ENCODE peak calls at places on chromosomes 2 and 18, in seven cellular contexts. One of them, this sample, is unnamed.
A peak's percentile ranks its signal among the peaks of the same experiment; 100 is the strongest.

GRCh38 chr2:95376311-95377215 is 25.9 kb upstream of the FAHD2A start:
- DNase-seq in GM23338: no peak
- DNase-seq in hepatocyte: no peak
- DNase-seq in heart right ventricle: no peak
- DNase-seq in adrenal gland: peak; percentile 4
- DNase-seq in A549: no peak
- DNase-seq in OCI-LY7: no peak
- DNase-seq in this sample: no peak

GRCh38 chr2:20012282-20013060 is at the start of gene MATN3:
- DNase-seq in GM23338: peak; percentile 84
- DNase-seq in hepatocyte: peak; percentile 56
- DNase-seq in heart right ventricle: no peak
- DNase-seq in adrenal gland: peak; percentile 44
- DNase-seq in A549: peak; percentile 59
- DNase-seq in OCI-LY7: no peak
- DNase-seq in this sample: peak; percentile 55

GRCh38 chr18:31438402-31438801 is 9.1 kb upstream of the DSG3 start:
- DNase-seq in GM23338: no peak
- DNase-seq in hepatocyte: no peak
- DNase-seq in heart right ventricle: no peak
- DNase-seq in adrenal gland: no peak
- DNase-seq in A549: no peak
- DNase-seq in OCI-LY7: no peak
- DNase-seq in this sample: no peak

GRCh38 chr2:226649871-226650660 is 149.6 kb downstream of the IRS1 start:
- DNase-seq in GM23338: peak; percentile 78
- DNase-seq in hepatocyte: peak; percentile 85
- DNase-seq in heart right ventricle: peak; percentile 84
- DNase-seq in adrenal gland: peak; percentile 77
- DNase-seq in A549: peak; percentile 87
- DNase-seq in OCI-LY7: no peak
- DNase-seq in this sample: peak; percentile 82

GRCh38 chr2:12857891-12858290 is 141.2 kb downstream of the TRIB2 start:
- DNase-seq in GM23338: no peak
- DNase-seq in hepatocyte: no peak
- DNase-seq in heart right ventricle: no peak
- DNase-seq in adrenal gland: no peak
- DNase-seq in A549: no peak
- DNase-seq in OCI-LY7: no peak
- DNase-seq in this sample: no peak

GRCh38 chr2:190099890-190100289 is 37.4 kb upstream of the MSTN start:
- DNase-seq in GM23338: no peak
- DNase-seq in hepatocyte: peak; percentile 15
- DNase-seq in heart right ventricle: no peak
- DNase-seq in adrenal gland: no peak
- DNase-seq in A549: no peak
- DNase-seq in OCI-LY7: no peak
- DNase-seq in this sample: no peak

GRCh38 chr18:21714472-21714871 is 9.9 kb upstream of the ABHD3 start:
- DNase-seq in GM23338: no peak
- DNase-seq in hepatocyte: no peak
- DNase-seq in heart right ventricle: no peak
- DNase-seq in adrenal gland: no peak
- DNase-seq in A549: no peak
- DNase-seq in OCI-LY7: no peak
- DNase-seq in this sample: no peak

GRCh38 chr18:3952031-3952430 is 502.1 kb downstream of the TGIF1 start:
- DNase-seq in GM23338: no peak
- DNase-seq in hepatocyte: no peak
- DNase-seq in heart right ventricle: no peak
- DNase-seq in adrenal gland: no peak
- DNase-seq in A549: no peak
- DNase-seq in OCI-LY7: no peak
- DNase-seq in this sample: no peak

GRCh38 chr18:6963452-6964097 is 154.0 kb downstream of the LAMA1 start:
- DNase-seq in GM23338: no peak
- DNase-seq in hepatocyte: no peak
- DNase-seq in heart right ventricle: no peak
- DNase-seq in adrenal gland: no peak
- DNase-seq in A549: no peak
- DNase-seq in OCI-LY7: no peak
- DNase-seq in this sample: no peak

GRCh38 chr2:175476950-175477349 is 295.4 kb upstream of the ATP5MC3 start:
- DNase-seq in GM23338: no peak
- DNase-seq in hepatocyte: no peak
- DNase-seq in heart right ventricle: peak; percentile 38
- DNase-seq in adrenal gland: no peak
- DNase-seq in A549: no peak
- DNase-seq in OCI-LY7: no peak
- DNase-seq in this sample: no peak
- H3K4me1 ChIP-seq in GM23338: peaks cover 6% of the 10 kb centered on the region
- H3K4me1 ChIP-seq in hepatocyte: no peaks in the 10 kb centered on the region
- H3K4me1 ChIP-seq in heart right ventricle: no peaks in the 10 kb centered on the region
- H3K4me1 ChIP-seq in adrenal gland: no peaks in the 10 kb centered on the region
- H3K4me1 ChIP-seq in A549: no peaks in the 10 kb centered on the region
- H3K4me1 ChIP-seq in OCI-LY7: no peaks in the 10 kb centered on the region
- H3K4me1 ChIP-seq in this sample: no peaks in the 10 kb centered on the region

GRCh38 chr2:144467479-144468210 is 52.3 kb downstream of the ZEB2 start:
- DNase-seq in GM23338: no peak
- DNase-seq in hepatocyte: no peak
- DNase-seq in heart right ventricle: no peak
- DNase-seq in adrenal gland: no peak
- DNase-seq in A549: no peak
- DNase-seq in OCI-LY7: no peak
- DNase-seq in this sample: no peak

GRCh38 chr2:144465723-144466122 is 54.2 kb downstream of the ZEB2 start:
- DNase-seq in GM23338: no peak
- DNase-seq in hepatocyte: no peak
- DNase-seq in heart right ventricle: no peak
- DNase-seq in adrenal gland: no peak
- DNase-seq in A549: no peak
- DNase-seq in OCI-LY7: no peak
- DNase-seq in this sample: no peak

GRCh38 chr2:144466637-144467036 is 53.3 kb downstream of the ZEB2 start:
- DNase-seq in GM23338: no peak
- DNase-seq in hepatocyte: no peak
- DNase-seq in heart right ventricle: no peak
- DNase-seq in adrenal gland: no peak
- DNase-seq in A549: no peak
- DNase-seq in OCI-LY7: no peak
- DNase-seq in this sample: no peak

GRCh38 chr2:144462266-144462665 is 57.7 kb downstream of the ZEB2 start:
- DNase-seq in GM23338: no peak
- DNase-seq in hepatocyte: no peak
- DNase-seq in heart right ventricle: no peak
- DNase-seq in adrenal gland: no peak
- DNase-seq in A549: no peak
- DNase-seq in OCI-LY7: no peak
- DNase-seq in this sample: no peak

GRCh38 chr2:144464730-144465129 is 55.2 kb downstream of the ZEB2 start:
- DNase-seq in GM23338: no peak
- DNase-seq in hepatocyte: peak; percentile 16
- DNase-seq in heart right ventricle: no peak
- DNase-seq in adrenal gland: no peak
- DNase-seq in A549: no peak
- DNase-seq in OCI-LY7: no peak
- DNase-seq in this sample: no peak
- H3K27ac ChIP-seq in GM23338: no peak overlapping the region
- H3K27ac ChIP-seq in hepatocyte: no peak overlapping the region
- H3K27ac ChIP-seq in heart right ventricle: no peak overlapping the region
- H3K27ac ChIP-seq in adrenal gland: no peak overlapping the region
- H3K27ac ChIP-seq in A549: no peak overlapping the region
- H3K27ac ChIP-seq in OCI-LY7: no peak overlapping the region
- H3K27ac ChIP-seq in this sample: no peak overlapping the region

DNA sequence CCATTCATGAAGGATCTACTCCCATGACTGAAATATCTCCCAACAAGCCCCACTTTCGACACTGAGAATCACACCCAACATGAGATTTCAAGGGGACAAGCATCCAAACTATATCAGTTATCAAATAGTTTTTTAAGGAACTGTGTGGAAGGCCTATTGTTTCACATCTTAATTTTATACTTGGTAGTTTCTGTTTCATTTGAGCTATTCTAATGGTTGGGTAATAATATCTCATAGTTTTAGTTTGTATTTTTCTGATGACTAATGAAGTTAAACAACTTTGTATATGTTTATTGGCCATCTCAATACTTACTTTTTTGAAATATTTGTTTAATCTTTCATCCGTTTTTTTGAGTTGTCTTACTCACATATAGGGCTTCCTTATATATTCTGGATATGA is 135.0 kb downstream of the SCG2 start:
- DNase-seq in GM23338: no peak
- DNase-seq in hepatocyte: no peak
- DNase-seq in heart right ventricle: no peak
- DNase-seq in adrenal gland: no peak
- DNase-seq in A549: no peak
- DNase-seq in OCI-LY7: no peak
- DNase-seq in this sample: no peak
- H3K4me1 ChIP-seq in GM23338: no peaks in the 10 kb centered on the region
- H3K4me1 ChIP-seq in hepatocyte: peaks cover 4% of the 10 kb centered on the region
- H3K4me1 ChIP-seq in heart right ventricle: peaks cover 14% of the 10 kb centered on the region
- H3K4me1 ChIP-seq in adrenal gland: no peaks in the 10 kb centered on the region
- H3K4me1 ChIP-seq in A549: peaks cover 32% of the 10 kb centered on the region
- H3K4me1 ChIP-seq in OCI-LY7: no peaks in the 10 kb centered on the region
- H3K4me1 ChIP-seq in this sample: peaks cover 2% of the 10 kb centered on the region

GRCh38 chr2:196293751-196294486 is 122.5 kb upstream of the STK17B start:
- DNase-seq in GM23338: no peak
- DNase-seq in hepatocyte: peak; percentile 15
- DNase-seq in heart right ventricle: no peak
- DNase-seq in adrenal gland: peak; percentile 47
- DNase-seq in A549: peak; percentile 63
- DNase-seq in OCI-LY7: no peak
- DNase-seq in this sample: no peak

GRCh38 chr2:196291418-196291817 is 120.0 kb upstream of the STK17B start:
- DNase-seq in GM23338: no peak
- DNase-seq in hepatocyte: no peak
- DNase-seq in heart right ventricle: no peak
- DNase-seq in adrenal gland: no peak
- DNase-seq in A549: no peak
- DNase-seq in OCI-LY7: no peak
- DNase-seq in this sample: no peak

GRCh38 chr2:196290149-196290548 is 118.8 kb upstream of the STK17B start:
- DNase-seq in GM23338: no peak
- DNase-seq in hepatocyte: no peak
- DNase-seq in heart right ventricle: no peak
- DNase-seq in adrenal gland: no peak
- DNase-seq in A549: no peak
- DNase-seq in OCI-LY7: no peak
- DNase-seq in this sample: no peak

GRCh38 chr2:196290569-196290968 is 119.2 kb upstream of the STK17B start:
- DNase-seq in GM23338: no peak
- DNase-seq in hepatocyte: no peak
- DNase-seq in heart right ventricle: peak; percentile 29
- DNase-seq in adrenal gland: no peak
- DNase-seq in A549: no peak
- DNase-seq in OCI-LY7: no peak
- DNase-seq in this sample: no peak

GRCh38 chr2:196291873-196292800 is 120.8 kb upstream of the STK17B start:
- DNase-seq in GM23338: peak; percentile 42
- DNase-seq in hepatocyte: no peak
- DNase-seq in heart right ventricle: no peak
- DNase-seq in adrenal gland: peak; percentile 36
- DNase-seq in A549: no peak
- DNase-seq in OCI-LY7: no peak
- DNase-seq in this sample: no peak
- H3K27ac ChIP-seq in GM23338: no peak overlapping the region
- H3K27ac ChIP-seq in hepatocyte: no peak overlapping the region
- H3K27ac ChIP-seq in heart right ventricle: no peak overlapping the region
- H3K27ac ChIP-seq in adrenal gland: no peak overlapping the region
- H3K27ac ChIP-seq in A549: peak overlapping the region; percentile 14
- H3K27ac ChIP-seq in OCI-LY7: no peak overlapping the region
- H3K27ac ChIP-seq in this sample: no peak overlapping the region

GRCh38 chr2:57941826-57942225 is 104.8 kb upstream of the VRK2 start:
- DNase-seq in GM23338: no peak
- DNase-seq in hepatocyte: no peak
- DNase-seq in heart right ventricle: no peak
- DNase-seq in adrenal gland: no peak
- DNase-seq in A549: no peak
- DNase-seq in OCI-LY7: no peak
- DNase-seq in this sample: no peak
- H3K4me1 ChIP-seq in GM23338: peaks cover 11% of the 10 kb centered on the region
- H3K4me1 ChIP-seq in hepatocyte: peaks cover 4% of the 10 kb centered on the region
- H3K4me1 ChIP-seq in heart right ventricle: no peaks in the 10 kb centered on the region
- H3K4me1 ChIP-seq in adrenal gland: no peaks in the 10 kb centered on the region
- H3K4me1 ChIP-seq in A549: peaks cover 4% of the 10 kb centered on the region
- H3K4me1 ChIP-seq in OCI-LY7: no peaks in the 10 kb centered on the region
- H3K4me1 ChIP-seq in this sample: no peaks in the 10 kb centered on the region

GRCh38 chr18:79812052-79812451 is 14.3 kb downstream of the KCNG2 start:
- DNase-seq in GM23338: no peak
- DNase-seq in hepatocyte: no peak
- DNase-seq in heart right ventricle: no peak
- DNase-seq in adrenal gland: no peak
- DNase-seq in A549: no peak
- DNase-seq in OCI-LY7: no peak
- DNase-seq in this sample: no peak
- H3K27ac ChIP-seq in GM23338: no peak overlapping the region
- H3K27ac ChIP-seq in hepatocyte: no peak overlapping the region
- H3K27ac ChIP-seq in heart right ventricle: no peak overlapping the region
- H3K27ac ChIP-seq in adrenal gland: no peak overlapping the region
- H3K27ac ChIP-seq in A549: no peak overlapping the region
- H3K27ac ChIP-seq in OCI-LY7: no peak overlapping the region
- H3K27ac ChIP-seq in this sample: no peak overlapping the region

DNA sequence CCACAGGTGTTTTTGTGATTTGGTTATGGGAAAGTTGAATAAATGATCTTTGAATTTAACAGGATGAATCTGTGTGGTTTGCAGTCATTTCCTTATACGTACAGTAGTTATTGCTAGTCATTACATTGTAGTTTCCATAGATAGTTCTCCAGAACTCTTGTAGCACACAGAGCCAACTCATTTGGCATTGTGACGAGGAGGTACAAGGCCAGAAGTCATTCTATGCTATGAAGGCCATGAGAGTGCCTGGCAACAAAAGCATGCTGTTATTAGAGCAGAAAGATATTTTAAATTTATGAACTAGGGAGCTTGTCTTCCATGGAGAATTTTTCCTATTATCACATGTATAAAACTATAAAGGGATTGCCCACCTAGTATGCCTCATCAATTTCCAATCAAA is 973.0 kb upstream of the CHAC2 start:
- DNase-seq in GM23338: no peak
- DNase-seq in hepatocyte: no peak
- DNase-seq in heart right ventricle: no peak
- DNase-seq in adrenal gland: no peak
- DNase-seq in A549: no peak
- DNase-seq in OCI-LY7: no peak
- DNase-seq in this sample: no peak
- H3K4me1 ChIP-seq in GM23338: no peaks in the 10 kb centered on the region
- H3K4me1 ChIP-seq in hepatocyte: no peaks in the 10 kb centered on the region
- H3K4me1 ChIP-seq in heart right ventricle: no peaks in the 10 kb centered on the region
- H3K4me1 ChIP-seq in adrenal gland: no peaks in the 10 kb centered on the region
- H3K4me1 ChIP-seq in A549: no peaks in the 10 kb centered on the region
- H3K4me1 ChIP-seq in OCI-LY7: no peaks in the 10 kb centered on the region
- H3K4me1 ChIP-seq in this sample: no peaks in the 10 kb centered on the region

GRCh38 chr2:42106257-42106816 is 58.5 kb downstream of the PKDCC start:
- DNase-seq in GM23338: no peak
- DNase-seq in hepatocyte: no peak
- DNase-seq in heart right ventricle: no peak
- DNase-seq in adrenal gland: no peak
- DNase-seq in A549: no peak
- DNase-seq in OCI-LY7: no peak
- DNase-seq in this sample: no peak
- H3K27ac ChIP-seq in GM23338: no peak overlapping the region
- H3K27ac ChIP-seq in hepatocyte: no peak overlapping the region
- H3K27ac ChIP-seq in heart right ventricle: peak overlapping the region; percentile 65
- H3K27ac ChIP-seq in adrenal gland: peak overlapping the region; percentile 77
- H3K27ac ChIP-seq in A549: peak overlapping the region; percentile 20
- H3K27ac ChIP-seq in OCI-LY7: peak overlapping the region; percentile 81
- H3K27ac ChIP-seq in this sample: no peak overlapping the region